ENCODE peak calls at places on chromosomes 13 and 19, in nine cellular contexts. One of them, this sample, is unnamed.

GRCh38 chr19:752652-753517 is 2.0 kb downstream of the MISP start:
- DNase-seq in heart left ventricle: peak
- DNase-seq in foreskin fibroblast: peak
- DNase-seq in tibial artery: no peak
- DNase-seq in fibroblast of lung: peak
- DNase-seq in pancreas: peak
- DNase-seq in fibroblast of the aortic adventitia: peak
- DNase-seq in lower leg skin: peak
- DNase-seq in AG10803: peak
- DNase-seq in this sample: no peak

GRCh38 chr13:58583961-58584360 is 952.4 kb downstream of the PCDH17 start:
- DNase-seq in tibial artery: no peak
- DNase-seq in lower leg skin: no peak
- DNase-seq in fibroblast of lung: peak
- DNase-seq in AG10803: no peak
- DNase-seq in foreskin fibroblast: no peak
- DNase-seq in fibroblast of the aortic adventitia: no peak
- DNase-seq in pancreas: no peak
- DNase-seq in heart left ventricle: no peak
- DNase-seq in this sample: no peak

GRCh38 chr13:76723551-76724232 is 162.5 kb downstream of the KCTD12 start:
- DNase-seq in foreskin fibroblast: peak
- DNase-seq in fibroblast of the aortic adventitia: peak
- DNase-seq in lower leg skin: peak
- DNase-seq in pancreas: no peak
- DNase-seq in fibroblast of lung: peak
- DNase-seq in AG10803: peak
- DNase-seq in heart left ventricle: peak
- DNase-seq in tibial artery: no peak
- DNase-seq in this sample: peak

GRCh38 chr19:39596911-39597310 is 5.4 kb upstream of the LGALS13 start:
- DNase-seq in foreskin fibroblast: no peak
- DNase-seq in pancreas: no peak
- DNase-seq in tibial artery: no peak
- DNase-seq in AG10803: no peak
- DNase-seq in heart left ventricle: no peak
- DNase-seq in fibroblast of the aortic adventitia: no peak
- DNase-seq in fibroblast of lung: no peak
- DNase-seq in lower leg skin: no peak
- DNase-seq in this sample: no peak

GRCh38 chr19:58519087-58519354 is 589 bp downstream of the ZBTB45 start:
- DNase-seq in pancreas: peak
- DNase-seq in tibial artery: peak
- DNase-seq in AG10803: peak
- DNase-seq in lower leg skin: no peak
- DNase-seq in fibroblast of lung: peak
- DNase-seq in heart left ventricle: peak
- DNase-seq in foreskin fibroblast: peak
- DNase-seq in fibroblast of the aortic adventitia: peak
- DNase-seq in this sample: peak

GRCh38 chr19:31418055-31418454 is 68.8 kb upstream of the TSHZ3 start:
- DNase-seq in pancreas: no peak
- DNase-seq in AG10803: no peak
- DNase-seq in fibroblast of the aortic adventitia: no peak
- DNase-seq in lower leg skin: no peak
- DNase-seq in heart left ventricle: no peak
- DNase-seq in foreskin fibroblast: no peak
- DNase-seq in fibroblast of lung: no peak
- DNase-seq in tibial artery: no peak
- DNase-seq in this sample: no peak

GRCh38 chr13:68719815-68720214 is 1387.8 kb upstream of the ATXN8OS start:
- DNase-seq in heart left ventricle: no peak
- DNase-seq in fibroblast of the aortic adventitia: no peak
- DNase-seq in lower leg skin: no peak
- DNase-seq in fibroblast of lung: no peak
- DNase-seq in pancreas: no peak
- DNase-seq in AG10803: no peak
- DNase-seq in tibial artery: no peak
- DNase-seq in foreskin fibroblast: no peak
- DNase-seq in this sample: no peak

GRCh38 chr19:52778811-52779210 is 7.8 kb downstream of the ZNF600 start:
- DNase-seq in tibial artery: no peak
- DNase-seq in fibroblast of the aortic adventitia: no peak
- DNase-seq in heart left ventricle: no peak
- DNase-seq in pancreas: no peak
- DNase-seq in lower leg skin: no peak
- DNase-seq in AG10803: no peak
- DNase-seq in fibroblast of lung: no peak
- DNase-seq in foreskin fibroblast: no peak
- DNase-seq in this sample: peak

GRCh38 chr19:43532571-43532961 is 422 bp upstream of the ZNF575 start:
- DNase-seq in heart left ventricle: peak
- DNase-seq in fibroblast of the aortic adventitia: peak
- DNase-seq in AG10803: no peak
- DNase-seq in pancreas: peak
- DNase-seq in lower leg skin: peak
- DNase-seq in fibroblast of lung: no peak
- DNase-seq in foreskin fibroblast: no peak
- DNase-seq in tibial artery: peak
- DNase-seq in this sample: peak

GRCh38 chr19:23261496-23262020 is 11.4 kb upstream of the ZNF724 start:
- DNase-seq in pancreas: no peak
- DNase-seq in fibroblast of lung: no peak
- DNase-seq in heart left ventricle: no peak
- DNase-seq in tibial artery: no peak
- DNase-seq in foreskin fibroblast: no peak
- DNase-seq in AG10803: no peak
- DNase-seq in lower leg skin: no peak
- DNase-seq in fibroblast of the aortic adventitia: no peak
- DNase-seq in this sample: no peak

GRCh38 chr13:98998831-98999634 is 21.2 kb upstream of the DOCK9 start:
- DNase-seq in pancreas: no peak
- DNase-seq in tibial artery: no peak
- DNase-seq in AG10803: peak
- DNase-seq in heart left ventricle: no peak
- DNase-seq in fibroblast of lung: peak
- DNase-seq in fibroblast of the aortic adventitia: no peak
- DNase-seq in foreskin fibroblast: peak
- DNase-seq in lower leg skin: no peak
- DNase-seq in this sample: peak

GRCh38 chr19:662207-662961 is 630 bp downstream of the RNF126 start:
- DNase-seq in pancreas: peak
- DNase-seq in fibroblast of the aortic adventitia: peak
- DNase-seq in tibial artery: no peak
- DNase-seq in heart left ventricle: peak
- DNase-seq in AG10803: peak
- DNase-seq in fibroblast of lung: no peak
- DNase-seq in lower leg skin: no peak
- DNase-seq in foreskin fibroblast: no peak
- DNase-seq in this sample: peak

GRCh38 chr19:6048808-6049405 is 61.4 kb downstream of the RFX2 start:
- DNase-seq in tibial artery: peak
- DNase-seq in lower leg skin: peak
- DNase-seq in AG10803: peak
- DNase-seq in pancreas: peak
- DNase-seq in foreskin fibroblast: peak
- DNase-seq in fibroblast of the aortic adventitia: peak
- DNase-seq in fibroblast of lung: peak
- DNase-seq in heart left ventricle: peak
- DNase-seq in this sample: peak

GRCh38 chr19:347946-348861 is 3.6 kb upstream of the MIER2 start:
- DNase-seq in AG10803: no peak
- DNase-seq in foreskin fibroblast: no peak
- DNase-seq in pancreas: no peak
- DNase-seq in heart left ventricle: no peak
- DNase-seq in fibroblast of lung: no peak
- DNase-seq in fibroblast of the aortic adventitia: no peak
- DNase-seq in tibial artery: no peak
- DNase-seq in lower leg skin: no peak
- DNase-seq in this sample: no peak

GRCh38 chr13:26557393-26558073 is at the start of gene WASF3:
- DNase-seq in fibroblast of lung: peak
- DNase-seq in fibroblast of the aortic adventitia: peak
- DNase-seq in pancreas: peak
- DNase-seq in tibial artery: peak
- DNase-seq in lower leg skin: peak
- DNase-seq in AG10803: peak
- DNase-seq in heart left ventricle: peak
- DNase-seq in foreskin fibroblast: peak
- DNase-seq in this sample: peak

GRCh38 chr13:103218253-103218652 is 152.0 kb upstream of the SLC10A2 start:
- DNase-seq in tibial artery: no peak
- DNase-seq in heart left ventricle: no peak
- DNase-seq in foreskin fibroblast: no peak
- DNase-seq in fibroblast of the aortic adventitia: no peak
- DNase-seq in pancreas: no peak
- DNase-seq in fibroblast of lung: peak
- DNase-seq in lower leg skin: no peak
- DNase-seq in AG10803: no peak
- DNase-seq in this sample: no peak

GRCh38 chr13:87498681-87499080 is 172.5 kb upstream of the SLITRK5 start:
- DNase-seq in heart left ventricle: no peak
- DNase-seq in pancreas: no peak
- DNase-seq in tibial artery: no peak
- DNase-seq in fibroblast of the aortic adventitia: no peak
- DNase-seq in lower leg skin: no peak
- DNase-seq in AG10803: no peak
- DNase-seq in fibroblast of lung: peak
- DNase-seq in foreskin fibroblast: no peak
- DNase-seq in this sample: peak
- TF ChIP-seq CTCF in heart left ventricle: no peak
- TF ChIP-seq CTCF in pancreas: no peak
- TF ChIP-seq CTCF in tibial artery: no peak
- TF ChIP-seq CTCF in fibroblast of the aortic adventitia: no peak
- TF ChIP-seq CTCF in lower leg skin: no peak
- TF ChIP-seq CTCF in AG10803: no peak
- TF ChIP-seq CTCF in fibroblast of lung: no peak
- TF ChIP-seq CTCF in foreskin fibroblast: no peak
- TF ChIP-seq CTCF in this sample: no peak

DNA sequence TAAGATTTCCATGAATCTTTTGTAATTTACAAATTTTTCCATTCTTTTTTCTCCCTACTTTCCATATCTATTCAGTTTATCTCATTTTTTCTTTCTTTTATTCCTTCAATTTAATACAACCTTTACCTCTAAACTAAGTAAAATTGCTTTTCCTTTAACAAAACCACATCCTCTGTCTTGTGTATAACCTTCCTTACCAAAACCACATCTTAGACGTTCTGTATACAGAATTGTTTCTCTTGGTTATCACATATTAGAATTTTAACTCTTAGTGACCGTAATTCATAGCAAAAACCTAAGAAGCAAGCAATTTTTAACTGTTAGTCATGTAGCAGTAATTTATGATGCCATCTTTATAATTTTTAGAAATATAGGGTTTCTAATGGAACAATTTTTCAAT is 15.0 kb downstream of the PPP5C start:
- DNase-seq in pancreas: no peak
- DNase-seq in AG10803: no peak
- DNase-seq in foreskin fibroblast: no peak
- DNase-seq in fibroblast of the aortic adventitia: no peak
- DNase-seq in heart left ventricle: no peak
- DNase-seq in lower leg skin: no peak
- DNase-seq in fibroblast of lung: no peak
- DNase-seq in tibial artery: no peak
- DNase-seq in this sample: no peak
- H3K4me3 ChIP-seq in pancreas: no peak
- H3K4me3 ChIP-seq in AG10803: no peak
- H3K4me3 ChIP-seq in foreskin fibroblast: no peak
- H3K4me3 ChIP-seq in fibroblast of the aortic adventitia: no peak
- H3K4me3 ChIP-seq in heart left ventricle: no peak
- H3K4me3 ChIP-seq in lower leg skin: no peak
- H3K4me3 ChIP-seq in fibroblast of lung: no peak
- H3K4me3 ChIP-seq in tibial artery: no peak
- H3K4me3 ChIP-seq in this sample: no peak

DNA sequence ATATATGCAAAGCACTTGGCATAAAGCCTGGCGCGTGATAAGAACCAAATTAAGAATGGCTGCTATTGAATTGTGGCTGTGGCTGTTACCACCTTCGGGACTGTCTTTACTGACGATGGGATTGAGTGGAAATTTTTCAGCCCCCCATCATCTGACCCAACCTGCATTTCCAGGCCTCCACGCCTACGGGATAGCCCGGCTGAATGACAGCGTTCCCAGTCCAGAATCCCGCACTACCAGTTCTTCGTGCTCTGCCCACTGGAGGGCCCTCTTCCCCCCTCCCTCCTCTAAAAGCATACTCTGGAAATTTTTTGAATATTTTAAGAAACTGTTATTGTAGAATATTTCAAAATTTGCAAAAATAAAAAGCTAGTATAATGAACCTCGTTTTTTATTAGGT is 11.0 kb downstream of the KRTDAP start:
- DNase-seq in AG10803: no peak
- DNase-seq in tibial artery: no peak
- DNase-seq in fibroblast of lung: no peak
- DNase-seq in heart left ventricle: no peak
- DNase-seq in pancreas: no peak
- DNase-seq in foreskin fibroblast: no peak
- DNase-seq in fibroblast of the aortic adventitia: no peak
- DNase-seq in lower leg skin: no peak
- DNase-seq in this sample: no peak
- TF ChIP-seq CTCF in AG10803: no peak
- TF ChIP-seq CTCF in tibial artery: no peak
- TF ChIP-seq CTCF in fibroblast of lung: no peak
- TF ChIP-seq CTCF in heart left ventricle: no peak
- TF ChIP-seq CTCF in pancreas: no peak
- TF ChIP-seq CTCF in foreskin fibroblast: no peak
- TF ChIP-seq CTCF in fibroblast of the aortic adventitia: no peak
- TF ChIP-seq CTCF in lower leg skin: no peak
- TF ChIP-seq CTCF in this sample: no peak

DNA sequence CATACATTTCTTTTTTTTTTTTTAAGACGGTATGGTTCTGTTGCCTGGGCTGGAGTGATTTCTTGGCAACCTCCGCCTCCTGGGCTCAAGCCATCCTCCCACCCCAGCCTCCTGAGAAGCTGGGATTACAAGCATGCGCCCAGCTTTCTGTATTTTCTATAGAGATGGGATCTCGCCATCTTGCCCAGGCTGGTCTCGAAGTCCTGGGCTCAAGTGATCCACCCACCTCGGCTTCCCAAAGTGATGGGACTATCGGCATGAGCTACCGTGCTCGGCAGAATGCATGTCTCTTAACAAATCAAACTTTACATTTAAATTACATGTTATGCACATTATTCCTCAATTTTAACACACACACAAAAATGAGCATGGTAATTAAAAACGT is 1.2 kb downstream of the NDUFA13 start:
- DNase-seq in tibial artery: no peak
- DNase-seq in pancreas: no peak
- DNase-seq in heart left ventricle: no peak
- DNase-seq in lower leg skin: no peak
- DNase-seq in AG10803: no peak
- DNase-seq in fibroblast of lung: no peak
- DNase-seq in foreskin fibroblast: no peak
- DNase-seq in fibroblast of the aortic adventitia: no peak
- DNase-seq in this sample: no peak
- H3K4me3 ChIP-seq in tibial artery: no peak
- H3K4me3 ChIP-seq in pancreas: no peak
- H3K4me3 ChIP-seq in heart left ventricle: peak
- H3K4me3 ChIP-seq in lower leg skin: no peak
- H3K4me3 ChIP-seq in AG10803: peak
- H3K4me3 ChIP-seq in fibroblast of lung: peak
- H3K4me3 ChIP-seq in foreskin fibroblast: peak
- H3K4me3 ChIP-seq in fibroblast of the aortic adventitia: peak
- H3K4me3 ChIP-seq in this sample: peak

GRCh38 chr19:41821003-41821735 is 23.3 kb downstream of the LYPD4 start:
- DNase-seq in AG10803: no peak
- DNase-seq in pancreas: no peak
- DNase-seq in heart left ventricle: no peak
- DNase-seq in foreskin fibroblast: peak
- DNase-seq in fibroblast of the aortic adventitia: peak
- DNase-seq in tibial artery: no peak
- DNase-seq in fibroblast of lung: peak
- DNase-seq in lower leg skin: no peak
- DNase-seq in this sample: peak
- TF ChIP-seq CTCF in AG10803: peak
- TF ChIP-seq CTCF in pancreas: peak
- TF ChIP-seq CTCF in heart left ventricle: no peak
- TF ChIP-seq CTCF in foreskin fibroblast: peak
- TF ChIP-seq CTCF in fibroblast of the aortic adventitia: peak
- TF ChIP-seq CTCF in tibial artery: no peak
- TF ChIP-seq CTCF in fibroblast of lung: peak
- TF ChIP-seq CTCF in lower leg skin: no peak
- TF ChIP-seq CTCF in this sample: peak

This sample was measured in GM12865.